ENCODE peak calls at places on chromosomes 7 and 10, in six cellular contexts. One of them, this sample, is unnamed.

GRCh38 chr7:49483142-49483541 is 290.3 kb upstream of the VWC2 start:
- DNase-seq in CD8-positive, alpha-beta memory T cell: no peak
- DNase-seq in effector memory CD8-positive, alpha-beta T cell: no peak
- DNase-seq in naive thymus-derived CD4-positive, alpha-beta T cell: no peak
- DNase-seq in T-helper 17 cell: no peak
- DNase-seq in amniotic stem cell: no peak
- DNase-seq in this sample: no peak

GRCh38 chr10:14009315-14010082 is 321.2 kb downstream of the FRMD4A start:
- DNase-seq in CD8-positive, alpha-beta memory T cell: peak
- DNase-seq in effector memory CD8-positive, alpha-beta T cell: peak
- DNase-seq in naive thymus-derived CD4-positive, alpha-beta T cell: peak
- DNase-seq in T-helper 17 cell: peak
- DNase-seq in amniotic stem cell: no peak
- DNase-seq in this sample: no peak

GRCh38 chr7:110386914-110387313 is 704.0 kb upstream of the LRRN3 start:
- DNase-seq in CD8-positive, alpha-beta memory T cell: no peak
- DNase-seq in effector memory CD8-positive, alpha-beta T cell: no peak
- DNase-seq in naive thymus-derived CD4-positive, alpha-beta T cell: no peak
- DNase-seq in T-helper 17 cell: no peak
- DNase-seq in amniotic stem cell: no peak
- DNase-seq in this sample: no peak

GRCh38 chr7:30974605-30975256 is 11.0 kb downstream of the GHRHR start:
- DNase-seq in CD8-positive, alpha-beta memory T cell: no peak
- DNase-seq in effector memory CD8-positive, alpha-beta T cell: no peak
- DNase-seq in naive thymus-derived CD4-positive, alpha-beta T cell: no peak
- DNase-seq in T-helper 17 cell: peak
- DNase-seq in amniotic stem cell: no peak
- DNase-seq in this sample: no peak

GRCh38 chr10:22742678-22743077 is 28.3 kb upstream of the PIP4K2A start:
- DNase-seq in CD8-positive, alpha-beta memory T cell: no peak
- DNase-seq in effector memory CD8-positive, alpha-beta T cell: no peak
- DNase-seq in naive thymus-derived CD4-positive, alpha-beta T cell: no peak
- DNase-seq in T-helper 17 cell: no peak
- DNase-seq in amniotic stem cell: no peak
- DNase-seq in this sample: no peak

GRCh38 chr7:37346761-37347160 is 101.9 kb downstream of the ELMO1 start:
- DNase-seq in CD8-positive, alpha-beta memory T cell: no peak
- DNase-seq in effector memory CD8-positive, alpha-beta T cell: no peak
- DNase-seq in naive thymus-derived CD4-positive, alpha-beta T cell: no peak
- DNase-seq in T-helper 17 cell: no peak
- DNase-seq in amniotic stem cell: no peak
- DNase-seq in this sample: no peak

GRCh38 chr7:55477781-55478374 is 94.4 kb downstream of the VOPP1 start:
- DNase-seq in CD8-positive, alpha-beta memory T cell: no peak
- DNase-seq in effector memory CD8-positive, alpha-beta T cell: no peak
- DNase-seq in naive thymus-derived CD4-positive, alpha-beta T cell: no peak
- DNase-seq in T-helper 17 cell: no peak
- DNase-seq in amniotic stem cell: peak
- DNase-seq in this sample: no peak

GRCh38 chr7:151632750-151633515 is 113.2 kb upstream of the RHEB start:
- DNase-seq in CD8-positive, alpha-beta memory T cell: peak
- DNase-seq in effector memory CD8-positive, alpha-beta T cell: peak
- DNase-seq in naive thymus-derived CD4-positive, alpha-beta T cell: peak
- DNase-seq in T-helper 17 cell: peak
- DNase-seq in amniotic stem cell: no peak
- DNase-seq in this sample: peak

GRCh38 chr7:115941703-115942268 is 88.8 kb downstream of the TFEC start:
- DNase-seq in CD8-positive, alpha-beta memory T cell: no peak
- DNase-seq in effector memory CD8-positive, alpha-beta T cell: no peak
- DNase-seq in naive thymus-derived CD4-positive, alpha-beta T cell: no peak
- DNase-seq in T-helper 17 cell: no peak
- DNase-seq in amniotic stem cell: no peak
- DNase-seq in this sample: no peak

GRCh38 chr7:38973760-38974159 is 3.9 kb upstream of the POU6F2 start:
- DNase-seq in CD8-positive, alpha-beta memory T cell: no peak
- DNase-seq in effector memory CD8-positive, alpha-beta T cell: no peak
- DNase-seq in naive thymus-derived CD4-positive, alpha-beta T cell: no peak
- DNase-seq in T-helper 17 cell: no peak
- DNase-seq in amniotic stem cell: no peak
- DNase-seq in this sample: no peak

GRCh38 chr7:116227678-116228239 is 17.4 kb downstream of the TES start:
- DNase-seq in CD8-positive, alpha-beta memory T cell: no peak
- DNase-seq in effector memory CD8-positive, alpha-beta T cell: no peak
- DNase-seq in naive thymus-derived CD4-positive, alpha-beta T cell: no peak
- DNase-seq in T-helper 17 cell: no peak
- DNase-seq in amniotic stem cell: peak
- DNase-seq in this sample: no peak

GRCh38 chr10:75633568-75633967 is 202.1 kb downstream of the LRMDA start:
- DNase-seq in CD8-positive, alpha-beta memory T cell: no peak
- DNase-seq in effector memory CD8-positive, alpha-beta T cell: no peak
- DNase-seq in naive thymus-derived CD4-positive, alpha-beta T cell: no peak
- DNase-seq in T-helper 17 cell: no peak
- DNase-seq in amniotic stem cell: no peak
- DNase-seq in this sample: no peak